ENCODE peak calls at places on chromosomes 13 and 19, in six cellular contexts. P is activated CD8-positive, alpha-beta memory T cell treated with anti-CD3 and anti-CD28 coated beads, Interleukin-2, amount 10 ng/mL, durations not matched to agents 7 days and 5 days; W is right cardiac atrium; G is lower lobe of right lung; L is HCT116; X is heart right ventricle. U is an unnamed sample.

GRCh38 chr13:38366954-38367645 is 17.4 kb downstream of the UFM1 start:
- ATAC-seq in P (no peak), W (no peak), G (no peak), L (no peak), X (no peak), U (no peak)

GRCh38 chr13:93889430-93889829 is 590.1 kb downstream of the DCT start:
- ATAC-seq in P (no peak), W (no peak), G (no peak), L (no peak), X (no peak), U (no peak)

GRCh38 chr19:36151144-36152051 is 849 bp downstream of the COX7A1 start:
- ATAC-seq in P (no peak), W (peak), G (peak), L (no peak), X (peak), U (no peak)

GRCh38 chr19:40763963-40764362 is 11.4 kb upstream of the MIA start:
- ATAC-seq in P (no peak), W (no peak), G (no peak), L (no peak), X (no peak), U (no peak)

GRCh38 chr19:28920269-28921066 is 292.5 kb downstream of the UQCRFS1 start:
- ATAC-seq in P (no peak), W (no peak), G (no peak), L (no peak), X (no peak), U (no peak)

GRCh38 chr13:41008349-41008980 is 10.7 kb downstream of the ELF1 start:
- ATAC-seq in P (peak), W (no peak), G (peak), L (no peak), X (no peak), U (no peak)

GRCh38 chr19:41601771-41602170 is 25.1 kb downstream of the CEACAM4 start:
- ATAC-seq in P (no peak), W (no peak), G (no peak), L (no peak), X (no peak), U (no peak)

GRCh38 chr13:29503041-29503837 is 92.2 kb downstream of the SLC7A1 start:
- ATAC-seq in P (no peak), W (peak), G (no peak), L (no peak), X (no peak), U (no peak)

GRCh38 chr19:480016-480855 is 16.1 kb upstream of the MADCAM1 start:
- ATAC-seq in P (peak), W (peak), G (peak), L (peak), X (peak), U (no peak)

GRCh38 chr13:30906411-30906990 is 430 bp downstream of the MEDAG start:
- ATAC-seq in P (no peak), W (peak), G (peak), L (no peak), X (peak), U (no peak)

GRCh38 chr19:1942078-1942933 is 1.3 kb downstream of the CSNK1G2 start:
- ATAC-seq in P (peak), W (peak), G (peak), L (peak), X (peak), U (peak)

GRCh38 chr19:34773555-34773864 is 495 bp upstream of the ZNF599 start:
- ATAC-seq in P (no peak), W (no peak), G (no peak), L (no peak), X (no peak), U (no peak)

GRCh38 chr13:109416001-109416400 is 370.4 kb downstream of the IRS2 start:
- ATAC-seq in P (no peak), W (no peak), G (no peak), L (no peak), X (no peak), U (peak)

GRCh38 chr13:77533875-77534788 is 1.4 kb upstream of the SCEL start:
- ATAC-seq in P (no peak), W (no peak), G (peak), L (no peak), X (no peak), U (no peak)